ENCODE peak calls at places on chromosome 9, in four cellular contexts. O, F, G and R are unnamed samples.

GRCh38 chr9:34249274-34249673 is 70.4 kb downstream of the UBAP1 start:
- DNase-seq in O (no peak), F (no peak), G (no peak), R (no peak)

GRCh38 chr9:133768859-133769510 is 30.8 kb upstream of the SARDH start:
- DNase-seq in O (no peak), F (no peak), G (no peak), R (no peak)

GRCh38 chr9:33932078-33932807 is 115.3 kb downstream of the UBE2R2 start:
- DNase-seq in O (no peak), F (no peak), G (no peak), R (no peak)

GRCh38 chr9:135530146-135530545 is 8.9 kb downstream of the LCN1 start:
- DNase-seq in O (no peak), F (no peak), G (no peak), R (no peak)

GRCh38 chr9:71285191-71285656 is 163.8 kb upstream of the TRPM3 start:
- DNase-seq in O (peak), F (peak), G (peak), R (no peak)

GRCh38 chr9:35967042-35967441 is 9.1 kb upstream of the OR2S2 start:
- DNase-seq in O (peak), F (no peak), G (no peak), R (no peak)

GRCh38 chr9:121888438-121888775 is 204.7 kb downstream of the TTLL11 start:
- DNase-seq in O (no peak), F (no peak), G (no peak), R (no peak)

GRCh38 chr9:16721972-16722371 is 148.5 kb downstream of the BNC2 start:
- DNase-seq in O (no peak), F (peak), G (no peak), R (no peak)

GRCh38 chr9:69905291-69905690 is 84.7 kb downstream of the CFAP95 start:
- DNase-seq in O (no peak), F (no peak), G (no peak), R (no peak)

GRCh38 chr9:133986774-133987454 is 5.2 kb downstream of the VAV2 start:
- DNase-seq in O (no peak), F (no peak), G (no peak), R (no peak)

GRCh38 chr9:87973122-87973521 is 1.2 kb downstream of the CDK20 start:
- DNase-seq in O (no peak), F (no peak), G (no peak), R (no peak)

GRCh38 chr9:17739022-17739421 is 160.2 kb downstream of the SH3GL2 start:
- DNase-seq in O (no peak), F (no peak), G (no peak), R (no peak)

GRCh38 chr9:128162215-128163026 is 2.4 kb downstream of the BBLN start:
- DNase-seq in O (no peak), F (no peak), G (no peak), R (no peak)

GRCh38 chr9:121852646-121853616 is 201.5 kb downstream of the DAB2IP start:
- DNase-seq in O (no peak), F (peak), G (no peak), R (no peak)

GRCh38 chr9:35481347-35481975 is 8.4 kb upstream of the RUSC2 start:
- DNase-seq in O (no peak), F (peak), G (no peak), R (no peak)

GRCh38 chr9:134983094-134983493 is 65.4 kb upstream of the FCN1 start:
- DNase-seq in O (no peak), F (no peak), G (no peak), R (no peak)

GRCh38 chr9:36268007-36268427 is 9.8 kb upstream of the GNE start:
- DNase-seq in O (no peak), F (no peak), G (no peak), R (no peak)

GRCh38 chr9:136283291-136284235 is 20.3 kb downstream of the CCDC187 start:
- DNase-seq in O (peak), F (peak), G (peak), R (peak)

GRCh38 chr9:95509851-95510529 is 6.8 kb downstream of the PTCH1 start:
- DNase-seq in O (peak), F (no peak), G (no peak), R (no peak)